ENCODE peak calls at places on chromosomes 16 and 17, in four cellular contexts. I, B, H and G are unnamed samples.

GRCh38 chr17:68733241-68734176 is 132.3 kb upstream of the FAM20A start:
- DNase-seq in I (no peak), B (no peak), H (peak; percentile 83), G (peak; percentile 16)

GRCh38 chr17:15237106-15237425 is 28.1 kb downstream of the PMP22 start:
- DNase-seq in I (no peak), B (no peak), H (peak; percentile 67), G (no peak)

GRCh38 chr17:67531291-67531690 is 154.2 kb downstream of the PITPNC1 start:
- DNase-seq in I (no peak), B (peak; percentile 30), H (no peak), G (no peak)

GRCh38 chr17:8726477-8726876 is 18.2 kb downstream of the CCDC42 start:
- DNase-seq in I (no peak), B (no peak), H (no peak), G (no peak)

GRCh38 chr16:68668266-68668665 is 23.2 kb downstream of the CDH3 start:
- DNase-seq in I (no peak), B (no peak), H (no peak), G (no peak)

GRCh38 chr17:76597156-76598003 is 11.7 kb upstream of the ST6GALNAC2 start:
- DNase-seq in I (no peak), B (no peak), H (peak; percentile 64), G (no peak)

GRCh38 chr17:17235212-17236174 is 1.5 kb downstream of the FLCN start:
- DNase-seq in I (no peak), B (no peak), H (peak; percentile 22), G (peak; percentile 45)

GRCh38 chr16:13935408-13935807 is 15.5 kb downstream of the ERCC4 start:
- DNase-seq in I (peak; percentile 30), B (peak; percentile 79), H (peak; percentile 34), G (peak; percentile 49)

GRCh38 chr16:72222503-72222902 is 50.5 kb upstream of the PMFBP1 start:
- DNase-seq in I (no peak), B (no peak), H (no peak), G (no peak)

GRCh38 chr17:70251704-70252103 is 82.4 kb downstream of the KCNJ2 start:
- DNase-seq in I (no peak), B (no peak), H (no peak), G (no peak)

GRCh38 chr16:28087675-28088285 is 24.3 kb upstream of the GSG1L start:
- DNase-seq in I (peak; percentile 16), B (no peak), H (peak; percentile 22), G (peak; percentile 11)

GRCh38 chr16:12390644-12391043 is 413.0 kb downstream of the CPPED1 start:
- DNase-seq in I (no peak), B (no peak), H (no peak), G (no peak)

GRCh38 chr16:12387786-12388185 is 411.3 kb downstream of the SNX29 start:
- DNase-seq in I (no peak), B (no peak), H (no peak), G (no peak)

GRCh38 chr16:12391974-12392373 is 411.7 kb downstream of the CPPED1 start:
- DNase-seq in I (no peak), B (no peak), H (no peak), G (no peak)

GRCh38 chr16:12392585-12393089 is 411.1 kb downstream of the CPPED1 start:
- DNase-seq in I (no peak), B (no peak), H (no peak), G (peak; percentile 19)

GRCh38 chr16:12390074-12390473 is 413.5 kb downstream of the SNX29 start:
- DNase-seq in I (no peak), B (no peak), H (no peak), G (no peak)
- TF ChIP-seq NR3C1 in I (no peak), B (no peak), H (no peak), G (no peak)

DNA sequence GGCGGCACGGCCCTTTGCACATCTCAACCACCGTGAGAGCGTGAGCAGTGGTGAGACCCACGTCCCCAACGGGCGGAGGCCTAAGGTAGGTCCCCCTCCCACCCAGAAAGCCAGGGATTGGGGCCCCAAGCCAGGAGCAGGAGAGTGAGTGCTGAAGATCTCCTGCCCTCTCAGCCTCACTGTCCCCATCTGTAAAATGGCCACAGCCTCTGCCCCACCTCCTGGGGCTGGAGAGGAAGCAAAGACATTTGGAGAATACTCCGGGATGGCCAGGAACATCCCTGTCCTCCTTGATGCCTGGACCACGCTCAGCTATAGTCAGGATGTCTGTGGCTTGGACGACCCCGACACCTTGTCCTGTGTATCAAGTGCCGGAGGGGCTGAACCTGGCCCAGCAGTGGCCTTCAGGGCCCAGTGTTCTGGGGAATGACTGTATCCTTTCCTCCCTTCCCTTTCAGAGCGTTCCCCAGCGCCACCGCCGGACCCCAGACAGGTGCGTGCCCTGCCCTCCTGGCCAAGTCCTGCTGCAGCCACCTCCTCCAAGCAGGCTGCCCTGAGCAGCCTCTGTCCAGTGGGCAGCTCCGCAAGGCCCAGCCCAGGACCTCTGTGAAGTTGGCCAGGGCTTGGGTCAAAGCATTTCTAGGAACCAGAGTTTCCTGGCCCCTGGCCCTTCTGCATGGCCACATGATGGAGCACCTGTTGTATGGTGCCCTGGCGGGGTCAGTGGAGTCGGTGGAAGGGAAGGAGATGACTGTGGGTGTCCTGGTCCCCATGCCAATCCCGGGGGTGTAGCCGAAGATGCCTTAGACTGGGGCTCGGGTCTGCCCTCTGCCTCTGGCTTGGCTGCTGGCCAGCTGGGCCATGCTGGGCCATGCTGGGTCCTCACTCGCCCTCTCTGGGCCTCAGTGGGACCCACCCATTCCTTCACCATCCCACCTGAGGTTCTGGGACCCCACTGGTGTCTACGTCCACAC is 38.4 kb downstream of the ADCY7 start:
- DNase-seq in I (no peak), B (no peak), H (no peak), G (no peak)
- TF ChIP-seq NR3C1 in I (no peak), B (no peak), H (no peak), G (no peak)

GRCh38 chr17:43530303-43531081 is 15.6 kb downstream of the ETV4 start:
- DNase-seq in I (no peak), B (peak; percentile 99), H (peak; percentile 100), G (peak; percentile 49)
- TF ChIP-seq NR3C1 in I (no peak), B (no peak), H (no peak), G (no peak)

DNA sequence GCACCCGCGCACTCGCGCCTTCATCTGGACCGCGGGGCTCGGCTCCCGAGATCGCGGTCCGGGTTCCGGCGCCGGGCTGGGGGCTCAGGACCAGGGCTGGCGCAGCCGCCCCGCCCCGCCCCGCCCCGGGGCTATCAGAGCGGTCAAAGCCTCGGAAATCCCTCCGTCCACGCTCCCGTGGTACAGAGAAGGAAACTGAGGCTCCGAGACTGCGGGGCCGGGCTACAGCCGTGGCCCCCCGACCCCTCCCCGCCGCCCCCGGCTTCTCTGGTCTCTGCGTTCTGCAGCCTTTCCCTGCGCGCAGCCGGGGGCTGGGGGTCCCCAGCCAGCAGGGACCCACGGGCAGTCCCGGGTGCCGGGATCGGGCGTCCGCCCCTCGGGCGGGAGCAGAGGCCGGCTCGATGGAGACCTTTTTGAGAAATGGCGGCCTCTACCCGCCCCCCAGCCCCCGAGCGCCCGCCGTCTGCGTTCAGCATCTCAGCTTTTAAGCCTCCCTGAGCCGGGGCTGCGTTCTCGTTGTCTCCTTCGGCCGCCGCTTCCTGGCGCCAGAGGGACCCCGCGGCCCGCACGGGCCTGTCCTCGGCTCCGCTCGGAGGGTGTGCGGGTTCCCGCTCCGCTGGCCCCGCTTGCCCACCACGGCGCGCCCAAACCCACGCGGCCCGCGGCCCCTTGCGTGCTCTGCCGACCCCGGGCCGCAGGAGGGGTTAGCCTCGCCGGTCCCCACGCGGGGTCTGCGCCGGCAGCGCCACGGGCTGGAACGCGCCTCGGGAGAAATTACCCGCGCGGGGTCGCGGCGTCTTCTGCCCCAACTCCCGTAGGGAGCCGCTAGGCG is 1.5 kb upstream of the NPTX1 start:
- DNase-seq in I (peak; percentile 70), B (peak; percentile 72), H (no peak), G (peak; percentile 48)
- TF ChIP-seq NR3C1 in I (no peak), B (no peak), H (no peak), G (no peak)

DNA sequence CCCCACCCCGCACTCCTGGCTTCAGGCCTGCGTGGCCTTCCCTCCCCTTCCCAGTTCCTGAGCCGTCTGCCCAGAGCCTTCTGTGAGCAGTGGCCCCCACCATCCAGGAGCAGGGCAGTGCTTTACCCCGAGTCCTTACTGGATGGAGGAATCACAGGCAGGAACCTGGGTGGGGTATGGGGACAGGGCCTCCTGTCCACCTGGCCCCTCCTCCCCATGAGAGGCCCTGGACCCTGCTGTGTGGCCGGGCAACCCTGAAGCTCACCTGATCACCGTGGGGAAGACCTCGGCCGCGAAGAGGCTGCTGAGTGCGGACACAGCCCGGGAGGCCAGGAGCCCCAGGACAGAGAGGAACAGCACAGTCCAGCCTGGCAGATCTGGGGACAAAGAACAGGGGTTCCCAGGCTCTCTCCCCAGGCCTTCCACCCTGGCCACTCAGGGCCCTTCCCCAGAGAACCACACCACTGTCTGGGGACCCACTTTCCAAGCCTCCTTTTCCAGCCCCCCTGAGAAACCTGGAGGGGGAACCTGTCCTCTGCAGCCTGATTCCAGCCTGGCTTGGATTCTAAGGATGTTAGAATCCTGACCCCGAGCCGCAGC is 3.2 kb downstream of the SLC22A31 start:
- DNase-seq in I (no peak), B (no peak), H (no peak), G (no peak)
- TF ChIP-seq NR3C1 in I (no peak), B (no peak), H (no peak), G (no peak)

GRCh38 chr16:637081-638018 is 1.2 kb upstream of the METTL26 start:
- DNase-seq in I (peak; percentile 90), B (peak; percentile 91), H (peak; percentile 37), G (peak; percentile 89)
- TF ChIP-seq NR3C1 in I (no peak), B (no peak), H (no peak), G (no peak)